ENCODE peak calls at places on chromosomes 2 and 18, in six cellular contexts. S is left lung, U is lower lobe of right lung, D is endodermal cell, E is MM.1S, X is left ventricle myocardium inferior. Y is an unnamed sample.

GRCh38 chr2:202158796-202159195 is 79.6 kb downstream of the SUMO1 start:
- DNase-seq in X (no peak), U (no peak), S (no peak), D (no peak), E (no peak), Y (no peak)

GRCh38 chr2:154960802-154961583 is 262.5 kb downstream of the KCNJ3 start:
- DNase-seq in E (peak), S (no peak), X (no peak), D (no peak), U (no peak), Y (peak)

GRCh38 chr2:2699117-2699497 is 368.0 kb upstream of the MYT1L start:
- DNase-seq in X (no peak), U (no peak), D (peak), E (no peak), S (no peak), Y (no peak)

GRCh38 chr2:40289771-40290404 is 162.0 kb downstream of the SLC8A1 start:
- DNase-seq in S (no peak), U (no peak), D (no peak), X (no peak), E (peak), Y (peak)

GRCh38 chr2:176999331-176999730 is 213.3 kb upstream of the HNRNPA3 start:
- DNase-seq in E (no peak), X (no peak), S (no peak), D (no peak), U (no peak), Y (peak)

GRCh38 chr18:8701546-8702118 is 3.7 kb upstream of the MTCL1 start:
- DNase-seq in D (no peak), X (no peak), E (no peak), U (no peak), S (no peak), Y (no peak)

GRCh38 chr2:199057936-199058335 is 399.8 kb downstream of the SATB2 start:
- DNase-seq in S (no peak), U (no peak), D (no peak), E (no peak), X (no peak), Y (no peak)

GRCh38 chr2:219109468-219109867 is 48.7 kb upstream of the IHH start:
- DNase-seq in U (peak), X (no peak), E (no peak), S (peak), D (peak), Y (no peak)

GRCh38 chr18:47926101-47926850 is 4.2 kb downstream of the SMAD2 start:
- DNase-seq in X (no peak), D (peak), U (no peak), S (no peak), E (no peak), Y (no peak)

GRCh38 chr2:168456526-168457176 is 579 bp downstream of the CERS6 start:
- DNase-seq in S (peak), U (peak), X (peak), D (peak), E (peak), Y (peak)

GRCh38 chr18:73366713-73367112 is 498.9 kb upstream of the NETO1 start:
- DNase-seq in E (no peak), S (no peak), D (no peak), U (no peak), X (no peak), Y (no peak)

GRCh38 chr2:136005462-136006205 is 20.2 kb upstream of the DARS1 start:
- DNase-seq in X (no peak), U (no peak), E (peak), D (no peak), S (no peak), Y (peak)

GRCh38 chr2:27177441-27178351 is 28.9 kb downstream of the TCF23 start:
- DNase-seq in D (no peak), S (no peak), X (no peak), U (no peak), E (no peak), Y (no peak)

GRCh38 chr2:189024861-189025618 is 50.9 kb downstream of the COL3A1 start:
- DNase-seq in S (no peak), E (no peak), U (no peak), X (no peak), D (peak), Y (peak)

GRCh38 chr2:21915201-21915600 is 791.4 kb downstream of the TDRD15 start:
- DNase-seq in U (no peak), D (no peak), E (no peak), X (no peak), S (no peak), Y (no peak)

GRCh38 chr2:21912405-21912804 is 788.6 kb downstream of the TDRD15 start:
- DNase-seq in U (no peak), X (no peak), E (no peak), S (no peak), D (no peak), Y (no peak)

GRCh38 chr2:21910832-21911507 is 787.2 kb downstream of the TDRD15 start:
- DNase-seq in U (no peak), X (no peak), S (no peak), E (peak), D (no peak), Y (peak)
- H3K4me3 ChIP-seq in U (no peak), X (no peak), S (no peak), E (peak), D (no peak), Y (no peak)

GRCh38 chr2:79259296-79259695 is 99.7 kb upstream of the REG3A start:
- DNase-seq in S (no peak), X (no peak), U (no peak), D (no peak), E (no peak), Y (no peak)
- TF ChIP-seq CTCF in S (no peak), X (no peak), U (no peak), D (no peak), E (no peak), Y (no peak)

GRCh38 chr2:96636772-96637171 is 1.3 kb downstream of the KANSL3 start:
- DNase-seq in X (no peak), E (no peak), S (no peak), D (no peak), U (no peak), Y (no peak)
- H3K4me3 ChIP-seq in X (peak), E (peak), S (peak), D (peak), U (peak), Y (peak)

GRCh38 chr2:56121995-56122394 is 61.8 kb upstream of the CCDC85A start:
- DNase-seq in X (no peak), S (no peak), D (no peak), E (no peak), U (no peak), Y (no peak)
- TF ChIP-seq CTCF in X (no peak), S (no peak), D (peak), E (no peak), U (no peak), Y (no peak)

GRCh38 chr2:64831134-64831976 is 157.8 kb upstream of the SLC1A4 start:
- DNase-seq in D (peak), S (peak), X (peak), E (peak), U (peak), Y (peak)

GRCh38 chr2:64823794-64824193 is 165.4 kb upstream of the SLC1A4 start:
- DNase-seq in D (peak), S (no peak), X (no peak), E (no peak), U (no peak), Y (no peak)

GRCh38 chr2:64825831-64826496 is 163.2 kb upstream of the SLC1A4 start:
- DNase-seq in D (no peak), U (no peak), X (no peak), E (no peak), S (no peak), Y (no peak)

GRCh38 chr2:64829522-64829921 is 159.7 kb upstream of the SLC1A4 start:
- DNase-seq in E (no peak), D (no peak), S (no peak), X (no peak), U (no peak), Y (no peak)

GRCh38 chr2:64826703-64827102 is 162.5 kb upstream of the SLC1A4 start:
- DNase-seq in U (no peak), S (no peak), D (no peak), X (no peak), E (no peak), Y (no peak)
- H3K4me3 ChIP-seq in U (no peak), S (no peak), D (no peak), X (no peak), E (no peak), Y (no peak)